ENCODE peak calls at places on chromosome 13, in nine cellular contexts. F is cardiac muscle cell, I is heart left ventricle, L is Peyer's patch, E is A673, S is thoracic aorta, U is A549, H is stomach, N is ovary. R is an unnamed sample. For H3K4me1, the result is how much of the 10 kb centered on the place peaks cover.

GRCh38 chr13:59865398-59865797 is 298.3 kb downstream of the DIAPH3 start:
- DNase-seq in F (no peak), I (no peak), L (no peak), E (peak), S (no peak), U (no peak), H (no peak), N (no peak), R (no peak)

GRCh38 chr13:99008577-99008976 is 30.7 kb upstream of the DOCK9 start:
- DNase-seq in F (no peak), I (no peak), L (no peak), E (no peak), S (no peak), U (no peak), H (no peak), N (no peak), R (no peak)

GRCh38 chr13:22432690-22433089 is 748.1 kb upstream of the SGCG start:
- DNase-seq in F (no peak), I (no peak), L (no peak), E (no peak), S (no peak), U (no peak), H (no peak), N (no peak), R (no peak)

GRCh38 chr13:30370146-30370545 is 52.1 kb upstream of the UBE2L5 start:
- DNase-seq in F (no peak), I (no peak), L (no peak), E (no peak), S (no peak), U (no peak), H (no peak), N (no peak), R (no peak)

GRCh38 chr13:102877285-102877684 is 31.5 kb downstream of the ERCC5 start:
- DNase-seq in F (peak), I (peak), L (no peak), E (no peak), S (no peak), U (no peak), H (no peak), N (no peak), R (peak)

GRCh38 chr13:30809787-30810186 is 74.4 kb downstream of the ALOX5AP start:
- DNase-seq in F (no peak), I (no peak), L (no peak), E (no peak), S (no peak), U (no peak), H (no peak), N (no peak), R (no peak)

GRCh38 chr13:29993716-29994488 is 143.5 kb upstream of the UBL3 start:
- DNase-seq in F (peak), I (no peak), L (no peak), E (no peak), S (no peak), U (no peak), H (no peak), N (no peak), R (no peak)

GRCh38 chr13:20940083-20940482 is 37.5 kb upstream of the XPO4 start:
- DNase-seq in F (peak), I (no peak), L (no peak), E (no peak), S (no peak), U (no peak), H (no peak), N (no peak), R (no peak)

GRCh38 chr13:25819856-25820530 is 231.8 kb downstream of the SHISA2 start:
- DNase-seq in F (no peak), I (no peak), L (no peak), E (no peak), S (no peak), U (no peak), H (no peak), N (no peak), R (no peak)

GRCh38 chr13:67023088-67023893 is 206.8 kb downstream of the PCDH9 start:
- DNase-seq in F (peak), I (no peak), L (no peak), E (no peak), S (no peak), U (peak), H (no peak), N (no peak), R (no peak)

GRCh38 chr13:80276371-80277289 is 64.3 kb downstream of the SPRY2 start:
- DNase-seq in F (peak), I (no peak), L (no peak), E (peak), S (no peak), U (no peak), H (no peak), N (no peak), R (no peak)

GRCh38 chr13:88602786-88603777 is 931.9 kb downstream of the SLITRK5 start:
- DNase-seq in F (no peak), I (no peak), L (no peak), E (no peak), S (no peak), U (no peak), H (no peak), N (no peak), R (no peak)

GRCh38 chr13:28753208-28753892 is 34.6 kb upstream of the SLC46A3 start:
- DNase-seq in F (peak), I (peak), L (peak), E (peak), S (peak), U (peak), H (peak), N (no peak), R (no peak)

GRCh38 chr13:71055047-71055446 is 812.0 kb downstream of the DACH1 start:
- DNase-seq in F (no peak), I (no peak), L (no peak), E (no peak), S (no peak), U (no peak), H (no peak), N (no peak), R (no peak)

GRCh38 chr13:76773695-76774094 is 112.5 kb downstream of the KCTD12 start:
- DNase-seq in F (no peak), I (no peak), L (no peak), E (no peak), S (no peak), U (no peak), H (no peak), N (no peak), R (no peak)

GRCh38 chr13:70473912-70474311 is 365.7 kb upstream of the KLHL1 start:
- DNase-seq in F (no peak), I (no peak), L (no peak), E (peak), S (no peak), U (no peak), H (no peak), N (no peak), R (no peak)

GRCh38 chr13:48158915-48159314 is 64.0 kb upstream of the MED4 start:
- DNase-seq in F (no peak), I (no peak), L (no peak), E (no peak), S (no peak), U (no peak), H (no peak), N (no peak), R (no peak)

GRCh38 chr13:106291006-106291405 is 244.5 kb downstream of the EFNB2 start:
- DNase-seq in F (peak), I (no peak), L (no peak), E (no peak), S (no peak), U (no peak), H (no peak), N (no peak), R (no peak)

GRCh38 chr13:76266566-76266965 is 619.6 kb downstream of the KCTD12 start:
- DNase-seq in F (no peak), I (no peak), L (no peak), E (no peak), S (no peak), U (no peak), H (no peak), N (no peak), R (no peak)

GRCh38 chr13:22744688-22745452 is 435.9 kb upstream of the SGCG start:
- DNase-seq in F (no peak), I (no peak), L (no peak), E (peak), S (no peak), U (peak), H (no peak), N (no peak), R (no peak)

DNA sequence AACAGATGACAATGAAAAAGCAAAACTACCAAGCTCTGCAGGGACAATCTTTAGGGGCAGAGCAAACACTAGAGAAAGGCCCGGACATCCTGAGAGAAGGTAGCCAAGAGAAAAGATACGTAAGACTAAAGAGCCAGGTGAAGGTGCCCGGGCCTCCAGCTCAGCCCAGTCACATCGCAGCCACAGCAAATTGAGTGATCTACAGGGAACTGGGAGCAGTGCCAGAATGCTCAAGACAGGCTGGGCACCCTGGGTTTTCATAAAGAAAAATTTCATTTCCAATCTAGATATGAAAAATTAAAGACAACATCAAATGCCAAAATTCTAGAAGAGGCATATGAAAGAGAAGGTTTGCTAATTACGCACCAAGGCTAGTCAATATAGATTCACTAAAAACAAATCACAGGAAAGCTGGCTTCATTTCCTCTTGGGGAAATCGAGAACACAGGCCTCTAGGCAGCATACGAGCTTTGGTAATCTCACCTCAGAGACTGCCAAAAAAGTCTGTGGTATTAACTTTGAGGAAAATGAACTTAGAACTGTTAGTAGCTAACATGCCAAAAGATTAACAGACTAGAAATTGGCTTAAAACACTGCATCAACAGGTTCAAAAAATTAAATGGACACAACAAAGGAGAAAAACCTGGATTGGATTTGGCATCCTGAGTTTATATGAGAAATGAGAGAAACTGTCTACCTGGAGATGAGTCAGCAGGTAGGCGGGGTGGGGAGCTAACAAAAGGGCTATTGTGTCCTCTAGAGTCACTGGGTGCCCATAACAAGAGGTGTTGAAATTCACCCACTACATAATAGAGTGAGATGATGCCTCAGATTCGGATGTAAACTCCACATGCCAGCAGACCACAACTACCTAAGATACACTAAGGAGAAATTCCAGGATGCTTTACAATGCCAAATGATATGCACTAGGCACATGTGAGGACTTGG is 6.6 kb downstream of the ANKRD10 start:
- DNase-seq in F (peak), I (no peak), L (peak), E (peak), S (no peak), U (peak), H (peak), N (no peak), R (no peak)
- H3K4me1 ChIP-seq in F (under half), I (half or more), L (under half), E (under half), S (under half), U (under half), H (half or more), N (under half), R (half or more)

DNA sequence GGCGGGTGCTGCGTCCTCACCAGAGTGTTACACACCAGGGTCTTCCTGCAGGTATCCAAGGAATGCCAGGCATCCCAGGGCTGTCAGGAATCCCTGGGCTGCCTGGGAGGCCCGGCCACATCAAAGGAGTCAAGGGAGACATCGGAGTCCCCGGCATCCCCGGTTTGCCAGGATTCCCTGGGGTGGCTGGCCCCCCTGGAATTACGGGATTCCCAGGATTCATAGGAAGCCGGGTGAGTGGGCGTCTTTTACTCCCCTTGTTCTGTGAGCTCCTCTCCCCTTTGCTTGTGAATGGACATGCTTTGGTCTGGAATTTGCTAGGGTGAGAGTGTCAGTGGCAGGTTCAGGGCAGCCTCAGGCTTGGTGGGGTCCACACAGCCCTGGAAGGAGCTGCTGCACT is 75.9 kb downstream of the RAB20 start:
- DNase-seq in F (peak), I (no peak), L (no peak), E (no peak), S (no peak), U (no peak), H (no peak), N (no peak), R (no peak)
- H3K27ac ChIP-seq in F (peak), I (no peak), L (no peak), E (no peak), S (no peak), U (peak), H (no peak), N (no peak), R (no peak)

GRCh38 chr13:91652389-91652788 is 254.0 kb downstream of the GPC5 start:
- DNase-seq in F (no peak), I (no peak), L (no peak), E (no peak), S (no peak), U (no peak), H (no peak), N (no peak), R (no peak)

GRCh38 chr13:91643394-91643793 is 245.0 kb downstream of the GPC5 start:
- DNase-seq in F (no peak), I (no peak), L (no peak), E (no peak), S (no peak), U (no peak), H (no peak), N (no peak), R (no peak)

GRCh38 chr13:91647361-91647970 is 249.0 kb downstream of the GPC5 start:
- DNase-seq in F (peak), I (no peak), L (no peak), E (peak), S (no peak), U (no peak), H (no peak), N (no peak), R (no peak)
- TF ChIP-seq CTCF in F (peak), I (no peak), L (no peak), E (peak), S (no peak), U (peak), H (no peak), N (no peak), R (no peak)

GRCh38 chr13:110376120-110376519 is 69.0 kb downstream of the COL4A2 start:
- DNase-seq in F (no peak), I (no peak), L (no peak), E (no peak), S (no peak), U (no peak), H (no peak), N (no peak), R (no peak)
- H3K4me1 ChIP-seq in F (under half), I (half or more), L (under half), E (half or more), S (half or more), U (under half), H (under half), N (under half), R (under half)

GRCh38 chr13:32124743-32125142 is 93.2 kb downstream of the FRY start:
- DNase-seq in F (no peak), I (no peak), L (no peak), E (no peak), S (no peak), U (no peak), H (no peak), N (no peak), R (no peak)

GRCh38 chr13:32126756-32127155 is 95.2 kb downstream of the FRY start:
- DNase-seq in F (no peak), I (no peak), L (no peak), E (no peak), S (no peak), U (no peak), H (no peak), N (no peak), R (no peak)

GRCh38 chr13:32125221-32125621 is 93.6 kb downstream of the FRY start:
- DNase-seq in F (peak), I (no peak), L (no peak), E (no peak), S (no peak), U (no peak), H (no peak), N (no peak), R (no peak)

GRCh38 chr13:32125746-32126145 is 94.2 kb downstream of the FRY start:
- DNase-seq in F (peak), I (no peak), L (no peak), E (no peak), S (no peak), U (no peak), H (no peak), N (no peak), R (no peak)

GRCh38 chr13:32126298-32126697 is 94.7 kb downstream of the FRY start:
- DNase-seq in F (no peak), I (no peak), L (no peak), E (no peak), S (no peak), U (no peak), H (no peak), N (no peak), R (no peak)
- H3K27ac ChIP-seq in F (no peak), I (peak), L (no peak), E (no peak), S (peak), U (no peak), H (no peak), N (no peak), R (peak)

DNA sequence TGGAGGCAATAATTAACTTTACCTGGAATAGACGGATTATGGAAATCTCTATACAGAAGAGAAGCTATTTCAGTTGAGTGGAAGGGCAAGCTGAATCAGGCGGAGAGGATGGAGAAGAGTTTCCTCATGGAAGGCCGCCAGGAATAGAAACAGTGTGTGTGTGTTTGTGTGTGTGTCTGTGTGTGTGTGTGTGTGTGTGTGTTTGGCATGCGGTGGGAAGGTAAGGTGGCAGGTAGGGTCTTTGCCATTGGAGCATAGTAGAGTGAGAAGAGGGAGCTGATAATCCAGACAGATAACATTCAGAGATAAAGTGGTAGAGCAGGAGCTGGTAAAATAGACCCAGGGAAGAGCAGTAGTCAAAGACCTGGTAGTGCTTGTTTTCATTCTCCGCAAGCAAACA is 9.2 kb upstream of the HS6ST3 start:
- DNase-seq in F (no peak), I (no peak), L (no peak), E (no peak), S (no peak), U (no peak), H (no peak), N (no peak), R (no peak)
- TF ChIP-seq CTCF in F (no peak), I (no peak), L (no peak), E (no peak), S (no peak), U (no peak), H (no peak), N (no peak), R (no peak)

R was measured in psoas muscle.